ENCODE peak calls at places on chromosome 10, in six cellular contexts. S, I, V, F, A and T are unnamed samples.

GRCh38 chr10:79053481-79054202 is 15.1 kb upstream of the ZMIZ1 start:
- DNase-seq in S (no peak), A (no peak), V (no peak), I (no peak), F (no peak), T (no peak)

GRCh38 chr10:3907514-3907913 is 122.5 kb upstream of the KLF6 start:
- DNase-seq in A (no peak), F (no peak), V (no peak), I (peak; percentile 76), S (no peak), T (no peak)

GRCh38 chr10:76177945-76178344 is 746.5 kb downstream of the LRMDA start:
- DNase-seq in F (no peak), S (no peak), A (no peak), V (peak; percentile 13), I (no peak), T (no peak)

GRCh38 chr10:73906524-73907447 is 4.1 kb upstream of the PLAU start:
- DNase-seq in V (peak; percentile 85), S (no peak), F (no peak), I (peak; percentile 99), A (peak; percentile 62), T (no peak)

GRCh38 chr10:1402016-1402820 is 335.1 kb downstream of the ADARB2 start:
- DNase-seq in I (no peak), V (no peak), A (no peak), S (no peak), F (no peak), T (no peak)

GRCh38 chr10:71840177-71840711 is 10.8 kb downstream of the PSAP start:
- DNase-seq in S (no peak), V (peak; percentile 62), I (peak; percentile 85), A (peak; percentile 95), F (no peak), T (peak; percentile 88)

GRCh38 chr10:119535837-119536507 is 6.5 kb downstream of the RGS10 start:
- DNase-seq in F (no peak), A (no peak), S (no peak), I (no peak), V (no peak), T (no peak)

GRCh38 chr10:75739454-75740143 is 308.2 kb downstream of the LRMDA start:
- DNase-seq in I (no peak), V (no peak), F (no peak), S (no peak), A (no peak), T (no peak)

GRCh38 chr10:129641351-129641750 is 174.3 kb downstream of the MGMT start:
- DNase-seq in A (no peak), S (no peak), I (no peak), F (no peak), V (no peak), T (no peak)

GRCh38 chr10:61815505-61815904 is 86.0 kb upstream of the ARID5B start:
- DNase-seq in I (no peak), V (no peak), S (no peak), F (no peak), A (no peak), T (no peak)

GRCh38 chr10:86083206-86083605 is 283.4 kb downstream of the GRID1 start:
- DNase-seq in S (no peak), A (no peak), V (no peak), F (no peak), I (no peak), T (no peak)

GRCh38 chr10:114024876-114025609 is 18.6 kb upstream of the ADRB1 start:
- DNase-seq in A (no peak), F (no peak), V (peak; percentile 60), S (peak; percentile 91), I (peak; percentile 58), T (no peak)

GRCh38 chr10:88386878-88387773 is 196.0 kb downstream of the RNLS start:
- DNase-seq in S (peak; percentile 91), F (no peak), V (peak; percentile 81), A (no peak), I (peak; percentile 72), T (no peak)

GRCh38 chr10:126062132-126063032 is 166.0 kb downstream of the FANK1 start:
- DNase-seq in F (no peak), I (peak; percentile 99), S (no peak), A (no peak), V (peak; percentile 98), T (no peak)

GRCh38 chr10:120981601-120982381 is 130.6 kb downstream of the WDR11 start:
- DNase-seq in F (no peak), S (no peak), I (no peak), V (no peak), A (peak; percentile 29), T (no peak)

GRCh38 chr10:98956576-98957260 is 278.9 kb downstream of the HPSE2 start:
- DNase-seq in S (no peak), I (peak; percentile 66), V (peak; percentile 21), F (no peak), A (no peak), T (no peak)

GRCh38 chr10:102997998-102998397 is 79.9 kb downstream of the CNNM2 start:
- DNase-seq in F (no peak), S (no peak), A (no peak), I (no peak), V (peak; percentile 66), T (no peak)

GRCh38 chr10:4391683-4392082 is 434.3 kb upstream of the AKR1E2 start:
- DNase-seq in S (peak; percentile 1), F (no peak), V (peak; percentile 7), I (peak; percentile 32), A (no peak), T (no peak)

GRCh38 chr10:46545861-46546590 is 10.4 kb downstream of the GPRIN2 start:
- DNase-seq in A (peak; percentile 1), S (no peak), F (no peak), I (no peak), V (no peak), T (peak; percentile 67)

GRCh38 chr10:86950349-86950748 is 7.1 kb downstream of the MMRN2 start:
- DNase-seq in F (no peak), V (no peak), A (no peak), I (no peak), S (no peak), T (no peak)

GRCh38 chr10:9222917-9223316 is 1168.4 kb downstream of the GATA3 start:
- DNase-seq in A (no peak), F (no peak), S (no peak), V (no peak), I (peak; percentile 76), T (no peak)

GRCh38 chr10:133455196-133455595 is 1.5 kb downstream of the SCART1 start:
- DNase-seq in A (no peak), F (no peak), V (no peak), I (no peak), S (no peak), T (peak; percentile 49)

GRCh38 chr10:133455611-133456031 is 1.9 kb downstream of the SCART1 start:
- DNase-seq in A (no peak), V (no peak), F (peak; percentile 43), I (no peak), S (no peak), T (peak; percentile 56)

GRCh38 chr10:133454204-133454893 is 604 bp downstream of the SCART1 start:
- DNase-seq in A (no peak), V (no peak), F (peak; percentile 61), I (no peak), S (no peak), T (peak; percentile 60)

GRCh38 chr10:133452453-133452852 is 1.3 kb upstream of the SCART1 start:
- DNase-seq in I (no peak), V (no peak), A (no peak), F (no peak), S (no peak), T (no peak)

DNA sequence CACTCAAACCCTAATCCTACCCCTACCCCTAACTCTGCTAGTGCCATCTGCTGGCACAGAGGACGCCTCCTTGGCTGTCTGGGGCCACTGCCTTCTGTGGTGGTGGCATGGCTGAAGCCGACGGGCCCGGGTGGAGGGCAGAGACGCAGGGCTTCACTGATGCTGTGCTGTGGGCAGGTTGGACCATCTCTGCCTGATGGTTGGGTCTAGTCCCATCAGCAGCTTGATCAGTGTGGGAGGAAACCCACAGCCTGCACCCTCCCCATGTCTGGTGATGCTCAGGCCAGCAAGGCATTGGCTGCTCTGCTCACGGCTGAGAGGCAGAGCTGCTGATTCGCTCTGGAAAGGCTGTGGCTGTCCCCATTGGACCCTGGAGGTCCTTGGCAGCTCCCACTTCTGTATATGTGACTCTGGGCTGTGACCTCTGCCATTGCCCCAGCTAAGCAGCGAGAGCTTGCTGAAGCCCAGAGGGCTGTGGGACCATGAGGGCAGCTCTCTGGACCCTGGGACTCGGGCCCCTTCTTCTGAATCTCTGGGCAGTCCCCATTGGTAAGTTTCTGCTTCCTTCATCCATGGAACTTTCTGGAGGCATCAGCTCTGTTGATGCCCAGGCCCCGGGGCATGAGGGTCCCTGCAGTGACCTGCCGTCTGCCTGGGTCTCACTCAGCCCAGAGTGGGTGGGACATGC is at the start of gene SCART1:
- DNase-seq in S (no peak), V (no peak), A (no peak), F (no peak), I (no peak), T (peak; percentile 60)
- TF ChIP-seq CTCF in S (no peak), V (no peak), A (no peak), F (no peak), I (no peak), T (no peak)

GRCh38 chr10:89389254-89389653 is 3.2 kb upstream of the IFIT1 start:
- DNase-seq in F (no peak), S (peak; percentile 27), I (peak; percentile 56), V (peak; percentile 35), A (no peak), T (no peak)
- TF ChIP-seq CTCF in F (no peak), S (peak; percentile 55), I (peak; percentile 47), V (peak; percentile 7), A (no peak), T (peak; percentile 57)

GRCh38 chr10:21445161-21445560 is 80.3 kb downstream of the SKIDA1 start:
- DNase-seq in F (no peak), V (no peak), I (no peak), A (no peak), S (no peak), T (no peak)

GRCh38 chr10:21452203-21452602 is 73.3 kb downstream of the SKIDA1 start:
- DNase-seq in V (no peak), A (no peak), S (no peak), F (no peak), I (peak; percentile 24), T (no peak)

GRCh38 chr10:21449288-21449966 is 76.1 kb downstream of the SKIDA1 start:
- DNase-seq in A (no peak), S (no peak), F (no peak), V (no peak), I (no peak), T (no peak)
- TF ChIP-seq CTCF in A (no peak), S (no peak), F (no peak), V (no peak), I (no peak), T (no peak)

DNA sequence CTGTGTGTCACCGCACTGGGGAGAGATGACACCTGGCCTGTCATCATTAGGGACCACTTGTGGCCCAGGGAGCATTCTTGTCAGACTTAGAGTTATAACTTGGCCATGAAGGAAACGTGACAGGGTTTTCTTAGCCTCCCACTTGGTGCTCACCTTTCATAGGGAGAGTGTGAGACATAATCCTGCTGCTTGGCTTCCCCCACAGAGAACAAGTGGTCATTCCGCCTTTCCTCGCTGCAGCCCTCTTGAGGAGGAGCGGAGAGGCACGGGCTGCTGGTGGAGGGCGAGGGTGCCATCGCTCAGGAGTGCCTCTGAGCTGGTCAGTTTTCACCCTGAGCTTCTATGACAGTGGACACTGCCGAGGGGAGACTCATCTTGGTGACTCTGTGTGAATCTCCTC is 125.0 kb upstream of the GJD4 start:
- DNase-seq in F (no peak), V (no peak), I (no peak), S (no peak), A (no peak), T (no peak)
- TF ChIP-seq CTCF in F (no peak), V (no peak), I (no peak), S (no peak), A (no peak), T (no peak)

GRCh38 chr10:25696013-25696708 is 237.9 kb upstream of the MYO3A start:
- DNase-seq in A (no peak), V (no peak), F (no peak), S (no peak), I (no peak), T (no peak)
- TF ChIP-seq CTCF in A (no peak), V (no peak), F (no peak), S (peak; percentile 55), I (no peak), T (no peak)